ENCODE peak calls at places on chromosome 12, in four cellular contexts. O is GM12891, H is erythroblast, U is endothelial cell of umbilical vein. I is an unnamed sample.

GRCh38 chr12:50086148-50086547 is 1.0 kb downstream of the SMARCD1 start:
- DNase-seq in O (no peak), H (no peak), U (no peak), I (no peak)

GRCh38 chr12:79725987-79726386 is 35.2 kb upstream of the PAWR start:
- DNase-seq in O (no peak), H (no peak), U (no peak), I (peak)

GRCh38 chr12:119720349-119720748 is 52.4 kb downstream of the PRKAB1 start:
- DNase-seq in O (no peak), H (no peak), U (no peak), I (no peak)

GRCh38 chr12:1234073-1234472 is 243.1 kb downstream of the ERC1 start:
- DNase-seq in O (no peak), H (no peak), U (peak), I (no peak)

GRCh38 chr12:65881965-65882413 is 57.7 kb downstream of the HMGA2 start:
- DNase-seq in O (peak), H (peak), U (peak), I (no peak)

GRCh38 chr12:103884316-103884715 is 43.3 kb upstream of the NT5DC3 start:
- DNase-seq in O (no peak), H (peak), U (peak), I (no peak)

GRCh38 chr12:30880061-30880460 is 46.5 kb upstream of the TSPAN11 start:
- DNase-seq in O (no peak), H (no peak), U (peak), I (no peak)

GRCh38 chr12:130846386-130846785 is 7.3 kb upstream of the STX2 start:
- DNase-seq in O (no peak), H (no peak), U (no peak), I (no peak)

GRCh38 chr12:107296681-107297086 is 203.3 kb upstream of the CRY1 start:
- DNase-seq in O (no peak), H (no peak), U (no peak), I (no peak)

GRCh38 chr12:47775100-47775911 is 2.3 kb downstream of the SLC48A1 start:
- DNase-seq in O (no peak), H (peak), U (no peak), I (no peak)

GRCh38 chr12:72273499-72273837 is 1.3 kb downstream of the TRHDE start:
- DNase-seq in O (no peak), H (no peak), U (no peak), I (no peak)

GRCh38 chr12:29591140-29592020 is 93.9 kb upstream of the OVCH1 start:
- DNase-seq in O (no peak), H (no peak), U (no peak), I (no peak)

GRCh38 chr12:83793616-83794015 is 1106.9 kb downstream of the TMTC2 start:
- DNase-seq in O (no peak), H (no peak), U (no peak), I (no peak)

GRCh38 chr12:31035226-31035625 is 38.4 kb upstream of the DDX11 start:
- DNase-seq in O (no peak), H (no peak), U (no peak), I (peak)

GRCh38 chr12:39395866-39396265 is 47.1 kb downstream of the KIF21A start:
- DNase-seq in O (no peak), H (no peak), U (no peak), I (no peak)

GRCh38 chr12:105590571-105590970 is 260.1 kb downstream of the C12orf75 start:
- DNase-seq in O (no peak), H (no peak), U (peak), I (no peak)

GRCh38 chr12:92059976-92060375 is 85.7 kb downstream of the BTG1 start:
- DNase-seq in O (no peak), H (no peak), U (no peak), I (no peak)

GRCh38 chr12:117486840-117487659 is 125.6 kb upstream of the NOS1 start:
- DNase-seq in O (no peak), H (no peak), U (peak), I (peak)

GRCh38 chr12:49187184-49187583 is 1.7 kb downstream of the TUBA1A start:
- DNase-seq in O (no peak), H (peak), U (peak), I (no peak)

DNA sequence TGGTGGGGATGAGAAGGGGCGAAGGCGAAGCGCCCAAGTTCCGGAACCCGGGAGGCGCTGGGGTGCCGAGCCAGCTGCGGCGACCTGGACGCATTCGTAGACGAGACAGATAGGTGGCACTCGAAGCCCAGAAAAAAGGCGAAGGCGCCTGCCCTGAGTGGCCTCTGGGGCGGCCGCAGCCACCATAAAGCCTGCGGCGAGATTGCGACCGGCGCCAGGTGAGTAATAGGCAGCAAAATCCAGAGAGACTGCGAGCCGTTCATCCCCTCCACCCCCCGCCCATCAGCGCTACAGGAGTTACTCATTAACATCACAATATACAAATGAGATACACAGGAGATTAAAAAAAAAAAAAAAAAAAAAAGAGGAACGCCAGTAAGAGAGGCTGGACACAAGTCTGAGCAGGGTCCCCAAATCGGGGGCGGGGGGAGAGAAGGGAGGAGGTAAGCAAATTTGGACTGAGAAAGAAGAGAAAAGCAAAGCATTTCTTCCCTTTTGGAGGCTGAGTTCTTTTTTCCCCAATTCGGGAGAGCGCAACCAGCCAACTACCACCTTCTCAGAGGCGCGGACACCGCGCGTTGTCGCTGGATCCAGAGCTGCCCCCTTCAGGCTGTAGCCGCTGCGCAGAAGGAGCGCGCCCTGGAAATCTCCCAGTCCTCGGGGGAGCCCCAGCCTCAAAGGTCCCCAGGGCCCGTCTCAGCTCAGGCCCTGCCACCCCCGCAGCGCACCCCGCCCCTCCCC is 15.7 kb downstream of the TBX3 start:
- DNase-seq in O (peak), H (peak), U (peak), I (peak)
- TF ChIP-seq POLR2A in O (no peak), H (no peak), U (no peak), I (no peak)

GRCh38 chr12:76878899-76879709 is at the start of gene CSRP2:
- DNase-seq in O (peak), H (peak), U (peak), I (peak)
- TF ChIP-seq POLR2A in O (no peak), H (no peak), U (peak), I (peak)

GRCh38 chr12:2297004-2297403 is 244.2 kb downstream of the CACNA1C start:
- DNase-seq in O (no peak), H (no peak), U (no peak), I (no peak)

GRCh38 chr12:2297658-2298057 is 244.9 kb downstream of the CACNA1C start:
- DNase-seq in O (no peak), H (no peak), U (no peak), I (no peak)

GRCh38 chr12:2292560-2292959 is 239.8 kb downstream of the CACNA1C start:
- DNase-seq in O (no peak), H (no peak), U (no peak), I (no peak)

GRCh38 chr12:2295941-2296461 is 243.2 kb downstream of the CACNA1C start:
- DNase-seq in O (no peak), H (no peak), U (no peak), I (peak)

GRCh38 chr12:2294651-2295475 is 242.1 kb downstream of the CACNA1C start:
- DNase-seq in O (no peak), H (no peak), U (no peak), I (no peak)
- TF ChIP-seq POLR2A in O (no peak), H (no peak), U (no peak), I (no peak)

DNA sequence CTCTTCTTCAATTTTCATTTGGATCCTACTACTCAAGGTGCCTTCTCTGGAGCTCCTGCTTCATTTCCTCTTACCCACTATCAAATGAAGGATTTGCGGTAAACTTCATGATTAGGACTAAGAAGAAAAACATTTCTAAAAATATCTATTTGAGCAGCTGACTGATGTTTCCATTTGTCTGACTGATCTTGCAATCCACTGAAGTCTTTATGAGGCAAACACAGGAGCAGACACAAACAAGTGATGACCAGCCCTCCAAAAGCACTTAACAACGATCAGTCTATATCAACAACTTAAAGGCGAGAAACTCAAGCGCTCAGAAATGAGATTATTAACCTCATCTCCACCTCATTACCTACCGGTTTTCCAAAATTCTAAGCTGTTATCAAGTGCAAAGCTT is 26.2 kb downstream of the OSBPL8 start:
- DNase-seq in O (no peak), H (no peak), U (no peak), I (no peak)
- TF ChIP-seq POLR2A in O (no peak), H (no peak), U (no peak), I (no peak)

DNA sequence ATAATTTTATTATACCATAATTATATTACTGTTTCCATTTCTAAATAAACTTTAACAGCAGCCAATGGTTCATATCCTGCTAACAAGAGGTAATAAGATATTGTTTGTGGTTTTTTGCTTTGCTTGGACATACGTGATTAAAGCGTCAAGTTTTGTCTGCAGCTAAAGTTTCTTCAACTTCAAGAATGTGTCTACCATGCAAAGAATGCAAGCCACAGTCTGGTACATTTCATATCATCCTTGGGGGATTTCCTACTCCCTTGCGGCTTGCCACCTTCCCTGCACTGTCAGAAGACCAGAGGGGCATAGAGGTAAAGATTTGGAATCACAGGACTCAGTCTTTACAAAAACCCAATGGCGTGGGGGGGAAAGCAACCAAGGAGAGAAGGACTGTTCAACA is 125.2 kb downstream of the MED13L start:
- DNase-seq in O (no peak), H (no peak), U (no peak), I (no peak)
- TF ChIP-seq POLR2A in O (no peak), H (no peak), U (no peak), I (no peak)

GRCh38 chr12:6493580-6494350 is at the start of gene NCAPD2:
- DNase-seq in O (peak), H (peak), U (peak), I (peak)

GRCh38 chr12:6489449-6489848 is 3.6 kb downstream of the MRPL51 start:
- DNase-seq in O (no peak), H (no peak), U (no peak), I (no peak)

GRCh38 chr12:6494968-6495367 is 1.1 kb downstream of the NCAPD2 start:
- DNase-seq in O (no peak), H (peak), U (no peak), I (no peak)

GRCh38 chr12:6494351-6494743 is 445 bp downstream of the NCAPD2 start:
- DNase-seq in O (no peak), H (peak), U (no peak), I (no peak)

DNA sequence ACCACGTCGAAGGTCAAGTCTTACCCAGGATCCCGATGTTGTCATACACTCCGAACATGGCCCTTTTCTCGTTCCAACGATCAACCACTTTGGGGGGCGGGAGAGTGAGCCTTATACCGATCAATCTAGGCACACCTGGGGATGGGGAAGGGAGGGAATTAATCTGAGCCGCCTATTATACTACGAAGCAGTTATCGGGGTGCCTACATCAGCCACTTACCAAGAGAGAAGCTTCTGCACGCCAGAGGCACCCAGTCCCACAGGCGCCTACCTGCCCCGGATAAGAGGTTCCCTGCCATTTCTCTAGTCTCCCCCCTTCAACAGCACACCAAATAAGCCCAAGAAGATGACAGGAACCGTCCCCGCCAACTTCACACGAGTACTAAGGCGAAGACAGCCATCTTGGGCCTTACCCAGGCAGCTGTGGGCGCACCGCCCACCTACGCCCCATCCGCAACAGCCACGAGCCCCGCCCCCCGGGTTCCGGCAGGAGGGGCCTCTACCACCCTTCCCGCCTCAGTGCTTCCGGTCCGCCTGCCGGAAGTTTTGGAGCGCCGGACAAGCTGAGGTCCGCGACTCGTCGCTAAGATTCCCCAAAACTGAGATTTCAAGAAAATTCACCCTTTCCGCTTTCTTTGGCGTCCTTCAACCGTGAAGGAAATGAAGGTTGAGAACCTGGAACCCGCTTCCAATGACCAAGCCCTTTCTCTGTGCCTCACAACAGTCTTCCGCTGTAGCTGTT is at the start of gene MRPL51:
- DNase-seq in O (peak), H (peak), U (peak), I (peak)
- TF ChIP-seq POLR2A in O (peak), H (peak), U (peak), I (peak)

DNA sequence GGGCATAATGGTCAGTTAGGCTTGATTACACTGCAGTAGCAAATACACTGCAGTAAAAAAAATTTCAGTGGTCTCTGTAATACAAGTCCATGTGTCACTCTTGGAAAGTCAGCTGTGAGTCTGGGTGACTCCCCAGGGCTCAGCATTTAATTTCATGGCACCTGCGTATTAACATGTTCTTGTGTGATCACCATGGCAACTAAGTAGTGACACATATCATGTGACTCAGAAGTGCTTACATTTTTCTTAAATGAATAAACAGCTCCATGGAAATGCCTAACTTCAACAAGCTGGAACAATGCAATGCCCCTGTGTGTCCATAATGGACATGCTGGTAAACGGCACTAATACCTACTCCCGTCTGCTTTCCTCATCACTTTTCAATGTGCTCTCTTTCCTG is 88.5 kb upstream of the ANO4 start:
- DNase-seq in O (no peak), H (no peak), U (no peak), I (no peak)
- TF ChIP-seq POLR2A in O (no peak), H (no peak), U (no peak), I (no peak)